ENCODE peak calls at places on chromosome 19, in five cellular contexts. C, A, B, Q and P are unnamed samples.

GRCh38 chr19:5321851-5322681 is 18.5 kb downstream of the PTPRS start:
- DNase-seq in C (no peak), A (no peak), B (no peak), Q (peak), P (no peak)

GRCh38 chr19:52778811-52779210 is 7.8 kb downstream of the ZNF600 start:
- DNase-seq in C (no peak), A (no peak), B (no peak), Q (no peak), P (no peak)

GRCh38 chr19:1651061-1651547 is 1.3 kb downstream of the TCF3 start:
- DNase-seq in C (no peak), A (peak), B (no peak), Q (no peak), P (no peak)

GRCh38 chr19:4597278-4597974 is 37.9 kb upstream of the SEMA6B start:
- DNase-seq in C (no peak), A (no peak), B (no peak), Q (no peak), P (no peak)

GRCh38 chr19:13978306-13978705 is 26.0 kb downstream of the DCAF15 start:
- DNase-seq in C (no peak), A (no peak), B (peak), Q (no peak), P (peak)

GRCh38 chr19:39031368-39032163 is 783 bp downstream of the FBXO27 start:
- DNase-seq in C (peak), A (peak), B (peak), Q (peak), P (peak)

GRCh38 chr19:55647732-55648656 is at the start of gene CCDC106:
- DNase-seq in C (peak), A (peak), B (peak), Q (no peak), P (peak)

GRCh38 chr19:5042556-5042955 is 73.6 kb downstream of the KDM4B start:
- DNase-seq in C (peak), A (no peak), B (no peak), Q (no peak), P (no peak)

GRCh38 chr19:29681422-29682235 is 16.4 kb downstream of the PLEKHF1 start:
- DNase-seq in C (no peak), A (peak), B (no peak), Q (no peak), P (peak)

GRCh38 chr19:46728208-46728607 is 11.3 kb upstream of the PRKD2 start:
- DNase-seq in C (no peak), A (no peak), B (no peak), Q (no peak), P (no peak)